ENCODE peak calls at places on chromosome 7, in nine cellular contexts. O is endothelial cell; C is cardiac muscle cell; A is colonic mucosa; U is AG09309; V is kidney; H is GM12865; M is PC-3; B is CD8-positive, alpha-beta T cell. F is an unnamed sample.
A peak's percentile ranks its signal among the peaks of the same experiment; 100 is the strongest.

GRCh38 chr7:74092321-74092963 is 8.8 kb downstream of the LIMK1 start:
- DNase-seq in O (no peak), B (no peak), C (no peak), V (peak; percentile 86), M (no peak), U (no peak), H (peak; percentile 72), A (no peak), F (no peak)

GRCh38 chr7:28329616-28330373 is 82.5 kb upstream of the CREB5 start:
- DNase-seq in A (no peak), O (no peak), V (no peak), M (no peak), H (peak; percentile 64), C (peak; percentile 41), B (peak; percentile 18), U (no peak), F (peak; percentile 2)

GRCh38 chr7:129166745-129167144 is 21.7 kb upstream of the SMO start:
- DNase-seq in B (no peak), A (no peak), H (peak; percentile 85), U (no peak), V (no peak), O (no peak), M (no peak), C (no peak), F (no peak)

GRCh38 chr7:44152971-44153947 is 12.1 kb upstream of the MYL7 start:
- DNase-seq in B (no peak), M (no peak), A (no peak), V (no peak), C (no peak), O (no peak), U (no peak), H (no peak), F (no peak)

GRCh38 chr7:7920481-7920880 is 48.1 kb upstream of the GLCCI1 start:
- DNase-seq in H (peak; percentile 86), U (no peak), V (no peak), C (no peak), A (peak; percentile 34), B (no peak), M (no peak), O (no peak), F (no peak)

GRCh38 chr7:75623390-75624133 is 115.2 kb downstream of the HIP1 start:
- DNase-seq in U (no peak), B (no peak), O (peak; percentile 10), H (no peak), C (peak; percentile 45), M (no peak), A (no peak), V (no peak), F (no peak)

GRCh38 chr7:57685418-57685817 is 235.4 kb downstream of the ZNF716 start:
- DNase-seq in O (no peak), U (no peak), C (no peak), A (no peak), V (no peak), M (no peak), B (no peak), H (no peak), F (no peak)

GRCh38 chr7:151876899-151877777 is at the start of gene PRKAG2:
- DNase-seq in H (peak; percentile 68), B (peak; percentile 74), M (peak; percentile 35), O (peak; percentile 40), V (peak; percentile 92), A (peak; percentile 77), U (no peak), C (peak; percentile 62), F (peak; percentile 25)

GRCh38 chr7:100406767-100407166 is 21.7 kb downstream of the ZCWPW1 start:
- DNase-seq in H (no peak), V (no peak), B (no peak), A (no peak), C (no peak), U (peak; percentile 32), O (no peak), M (peak; percentile 51), F (peak; percentile 85)

GRCh38 chr7:23597908-23598224 is 684 bp downstream of the CCDC126 start:
- DNase-seq in V (no peak), B (no peak), C (no peak), M (no peak), H (no peak), U (no peak), A (peak; percentile 32), O (no peak), F (no peak)

GRCh38 chr7:99061001-99061779 is 82.7 kb downstream of the SMURF1 start:
- DNase-seq in M (no peak), A (no peak), U (no peak), C (no peak), V (no peak), B (no peak), H (no peak), O (no peak), F (no peak)

DNA sequence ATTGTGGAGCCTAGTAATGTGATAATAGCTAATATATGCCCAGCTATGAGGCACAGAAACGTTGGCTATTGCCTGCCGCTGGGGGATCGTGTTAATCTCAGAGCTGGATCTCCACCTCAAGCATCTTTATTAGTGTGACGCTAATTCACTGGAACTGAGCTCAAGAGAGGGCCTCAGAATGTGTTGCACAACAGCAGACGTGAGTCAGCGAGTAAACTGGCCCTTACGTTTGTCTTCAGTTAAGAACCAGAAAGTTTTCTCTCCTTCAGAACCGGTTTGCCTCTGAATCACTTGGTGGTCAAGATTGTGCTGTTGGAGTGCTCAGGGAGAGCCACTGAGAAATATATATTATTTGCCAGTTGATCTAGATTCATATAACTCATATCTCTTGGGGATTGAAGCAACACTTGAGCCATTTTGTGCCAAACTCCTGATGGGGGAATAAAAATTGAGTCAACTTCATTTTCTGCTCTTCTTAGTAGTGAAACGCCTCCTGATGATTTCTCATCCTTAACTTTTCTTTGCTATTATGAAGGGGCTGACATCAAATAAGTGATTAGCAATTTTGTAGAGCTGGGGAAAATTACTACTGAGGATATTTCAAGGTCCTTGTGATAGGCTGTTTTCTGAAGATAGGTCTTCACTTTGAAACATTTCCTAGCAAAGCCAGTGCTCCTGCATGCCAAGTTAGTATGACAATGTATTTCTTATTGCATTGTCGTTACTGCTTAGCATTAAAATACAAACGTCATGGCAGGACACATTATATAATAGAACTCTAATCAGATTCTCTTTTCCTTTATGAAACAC is 22.3 kb downstream of the BZW2 start:
- DNase-seq in O (no peak), V (no peak), C (no peak), B (no peak), A (no peak), M (peak; percentile 99), H (no peak), U (peak; percentile 100), F (peak; percentile 100)
- TF ChIP-seq CTCF in O (no peak), V (no peak), C (no peak), B (no peak), A (no peak), M (no peak), H (no peak), U (peak; percentile 17), F (peak; percentile 55)

GRCh38 chr7:155543926-155544325 is 2.4 kb downstream of the CNPY1 start:
- DNase-seq in O (no peak), M (no peak), H (no peak), U (no peak), B (no peak), C (no peak), V (no peak), A (no peak), F (no peak)

GRCh38 chr7:155544485-155544884 is 1.9 kb downstream of the CNPY1 start:
- DNase-seq in O (no peak), A (no peak), H (no peak), V (no peak), C (no peak), U (no peak), B (no peak), M (no peak), F (no peak)

GRCh38 chr7:155547161-155547791 is 917 bp upstream of the CNPY1 start:
- DNase-seq in U (no peak), M (no peak), B (no peak), A (no peak), H (no peak), C (no peak), O (no peak), V (no peak), F (no peak)

GRCh38 chr7:155543011-155543881 is 3.1 kb downstream of the CNPY1 start:
- DNase-seq in M (no peak), C (no peak), V (no peak), O (no peak), U (no peak), A (no peak), B (no peak), H (no peak), F (no peak)

GRCh38 chr7:155545348-155545747 is 1.0 kb downstream of the CNPY1 start:
- DNase-seq in B (no peak), U (no peak), M (no peak), V (no peak), H (no peak), C (no peak), A (no peak), O (no peak), F (no peak)
- TF ChIP-seq CTCF in B (no peak), U (no peak), M (peak; percentile 34), V (no peak), H (no peak), C (peak; percentile 7), A (no peak), O (peak; percentile 25), F (no peak)

DNA sequence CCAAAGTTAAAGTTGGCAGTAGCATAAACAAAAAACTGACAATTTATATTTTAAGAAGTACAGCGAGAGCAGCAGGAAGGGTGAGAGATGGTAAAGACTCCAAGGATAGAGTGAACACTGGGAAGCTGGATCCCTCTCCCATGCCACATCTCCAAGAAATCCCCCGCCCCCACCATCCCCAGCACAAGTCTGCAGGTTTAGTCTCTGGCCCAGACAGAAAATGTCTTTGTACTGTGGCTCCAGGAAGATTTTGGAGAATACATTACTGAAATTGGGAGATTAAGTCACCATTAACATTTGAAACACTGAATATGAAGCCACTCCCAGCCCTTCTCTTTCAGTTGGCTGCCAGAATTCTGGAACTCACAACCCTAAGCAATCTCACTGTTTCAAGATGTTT is 140.3 kb downstream of the MACC1 start:
- DNase-seq in A (no peak), U (no peak), V (no peak), B (no peak), M (no peak), C (no peak), H (no peak), O (no peak), F (no peak)
- TF ChIP-seq CTCF in A (no peak), U (no peak), V (no peak), B (no peak), M (no peak), C (no peak), H (no peak), O (no peak), F (no peak)

DNA sequence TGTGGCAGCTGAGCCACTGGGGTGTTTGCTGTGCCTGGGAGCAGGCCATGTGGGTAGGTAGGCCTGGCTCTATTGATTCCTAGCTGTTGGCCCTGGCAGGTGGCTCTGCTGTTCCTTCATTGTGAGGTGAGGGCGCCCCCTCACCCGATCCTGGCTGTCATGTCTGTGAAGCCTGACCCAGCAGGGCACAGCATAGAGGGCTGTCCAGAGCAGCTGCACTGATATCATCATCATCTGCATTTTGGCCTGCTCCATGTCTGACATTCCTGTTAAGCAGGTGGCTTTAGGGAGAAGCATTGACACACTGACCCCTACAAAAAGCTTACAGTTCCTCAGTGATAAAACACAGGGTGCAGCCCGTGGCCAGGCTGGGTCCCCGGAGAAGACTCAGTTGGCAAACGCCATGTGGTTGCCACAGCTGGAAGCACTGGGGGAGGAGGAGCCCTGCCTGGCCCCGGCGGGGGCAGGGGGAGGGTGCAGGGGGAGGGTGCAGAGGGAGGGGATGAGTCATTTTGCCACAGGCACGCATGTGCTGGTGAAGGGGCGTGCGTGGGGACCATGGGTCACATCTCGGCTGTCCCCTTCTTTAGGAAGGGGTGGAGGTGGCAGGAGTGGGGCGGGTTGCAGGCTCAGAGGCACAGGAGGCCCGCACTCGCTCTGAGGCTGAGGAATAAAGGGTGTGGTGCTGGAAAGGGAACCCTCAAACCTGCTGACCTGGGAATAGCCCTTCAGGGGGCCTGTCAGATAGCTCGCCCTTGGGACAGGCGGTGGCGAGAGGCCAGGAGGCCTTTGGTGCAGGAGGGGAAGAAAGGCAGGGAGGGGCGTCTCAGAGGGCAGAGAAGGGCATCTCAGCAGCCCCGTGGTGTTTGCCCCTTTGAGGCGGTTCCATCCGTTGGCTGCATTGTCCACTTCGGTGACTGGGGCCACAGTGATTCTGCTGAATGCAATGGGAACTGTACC is 31.6 kb downstream of the IKZF1 start:
- DNase-seq in U (no peak), H (peak; percentile 64), M (no peak), B (peak; percentile 90), A (no peak), V (peak; percentile 83), C (no peak), O (no peak), F (no peak)
- TF ChIP-seq CTCF in U (no peak), H (no peak), M (no peak), B (no peak), A (no peak), V (no peak), C (no peak), O (no peak), F (no peak)